ENCODE peak calls at places on chromosome 16, in ten cellular contexts. P, R, G, V, E, J, S, K, Z and L are unnamed samples.

GRCh38 chr16:81427245-81427644 is 17.4 kb upstream of the CMIP start:
- DNase-seq in P (no peak), R (no peak), G (no peak), V (no peak), E (no peak), J (no peak), S (no peak), K (no peak), Z (no peak), L (no peak)

GRCh38 chr16:8572919-8573724 is 17.2 kb downstream of the TMEM114 start:
- DNase-seq in P (no peak), R (peak; percentile 12), G (peak; percentile 30), V (no peak), E (no peak), J (no peak), S (no peak), K (no peak), Z (peak; percentile 12), L (no peak)

GRCh38 chr16:59259074-59259963 is 525.2 kb upstream of the GOT2 start:
- DNase-seq in P (no peak), R (peak; percentile 52), G (peak; percentile 69), V (no peak), E (no peak), J (no peak), S (no peak), K (no peak), Z (peak; percentile 67), L (no peak)

GRCh38 chr16:81216706-81217105 is 21.8 kb upstream of the BCO1 start:
- DNase-seq in P (no peak), R (no peak), G (no peak), V (no peak), E (no peak), J (no peak), S (no peak), K (no peak), Z (no peak), L (no peak)

GRCh38 chr16:8561496-8561895 is 28.8 kb downstream of the TMEM114 start:
- DNase-seq in P (no peak), R (no peak), G (no peak), V (no peak), E (no peak), J (no peak), S (no peak), K (no peak), Z (no peak), L (no peak)

GRCh38 chr16:73231969-73232554 is 184.1 kb upstream of the ZFHX3 start:
- DNase-seq in P (no peak), R (no peak), G (peak; percentile 11), V (no peak), E (peak; percentile 23), J (no peak), S (no peak), K (no peak), Z (peak; percentile 6), L (peak; percentile 25)

GRCh38 chr16:65123846-65124513 is 2.1 kb upstream of the CDH11 start:
- DNase-seq in P (no peak), R (no peak), G (no peak), V (no peak), E (no peak), J (no peak), S (no peak), K (no peak), Z (no peak), L (no peak)

GRCh38 chr16:12440233-12440530 is 363.5 kb downstream of the CPPED1 start:
- DNase-seq in P (no peak), R (no peak), G (peak; percentile 15), V (no peak), E (no peak), J (no peak), S (no peak), K (no peak), Z (no peak), L (no peak)

GRCh38 chr16:5490499-5490898 is 392.9 kb upstream of the EEF2KMT start:
- DNase-seq in P (no peak), R (no peak), G (peak; percentile 17), V (no peak), E (no peak), J (no peak), S (peak; percentile 22), K (peak; percentile 5), Z (no peak), L (peak; percentile 16)

GRCh38 chr16:48193846-48194245 is 38.1 kb upstream of the ABCC12 start:
- DNase-seq in P (no peak), R (no peak), G (no peak), V (no peak), E (no peak), J (no peak), S (no peak), K (no peak), Z (no peak), L (no peak)

GRCh38 chr16:7324306-7324705 is 8.3 kb upstream of the RBFOX1 start:
- DNase-seq in P (no peak), R (no peak), G (no peak), V (no peak), E (no peak), J (no peak), S (no peak), K (no peak), Z (no peak), L (no peak)

GRCh38 chr16:50354629-50355456 is 13.9 kb downstream of the BRD7 start:
- DNase-seq in P (no peak), R (peak; percentile 63), G (no peak), V (peak; percentile 33), E (no peak), J (no peak), S (no peak), K (no peak), Z (no peak), L (no peak)

GRCh38 chr16:64522548-64522947 is 599.3 kb downstream of the CDH11 start:
- DNase-seq in P (no peak), R (no peak), G (no peak), V (no peak), E (no peak), J (no peak), S (no peak), K (no peak), Z (no peak), L (no peak)

GRCh38 chr16:81686391-81687182 is 92.5 kb upstream of the PLCG2 start:
- DNase-seq in P (no peak), R (no peak), G (peak; percentile 43), V (peak; percentile 99), E (no peak), J (peak; percentile 54), S (no peak), K (no peak), Z (peak; percentile 25), L (no peak)

GRCh38 chr16:35431829-35432663 is 1972.6 kb downstream of the TP53TG3F start:
- DNase-seq in P (no peak), R (no peak), G (no peak), V (no peak), E (no peak), J (no peak), S (no peak), K (no peak), Z (no peak), L (no peak)

DNA sequence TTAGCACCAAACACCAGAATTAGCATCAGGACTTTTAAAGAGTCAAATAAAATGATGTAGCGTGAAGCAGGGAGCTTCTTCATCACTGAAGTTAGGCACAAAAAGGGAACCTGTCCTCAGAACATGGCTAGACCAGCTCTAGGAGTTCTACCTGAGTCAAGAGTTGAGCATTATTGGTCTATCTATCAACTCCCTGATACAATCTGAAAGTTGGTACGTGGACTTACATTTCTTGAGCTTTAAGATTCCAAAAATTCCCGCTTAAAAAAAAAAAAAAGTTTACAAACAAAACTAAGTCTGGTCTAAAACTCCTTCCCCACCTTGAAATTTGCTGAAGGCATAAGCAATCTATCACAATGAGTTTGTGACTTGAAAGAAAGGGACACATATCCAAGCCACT is 12.3 kb downstream of the TLE7 start:
- DNase-seq in P (no peak), R (no peak), G (no peak), V (no peak), E (no peak), J (no peak), S (no peak), K (no peak), Z (no peak), L (no peak)
- H3K27ac ChIP-seq in P (no peak overlapping the region), R (no peak overlapping the region), G (no peak overlapping the region), V (no peak overlapping the region), E (no peak overlapping the region), J (no peak overlapping the region), S (no peak overlapping the region), K (no peak overlapping the region), Z (no peak overlapping the region), L (no peak overlapping the region)

GRCh38 chr16:16000685-16001084 is 51.3 kb downstream of the ABCC1 start:
- DNase-seq in P (no peak), R (no peak), G (no peak), V (no peak), E (no peak), J (no peak), S (no peak), K (no peak), Z (no peak), L (no peak)
- H3K27ac ChIP-seq in P (no peak overlapping the region), R (no peak overlapping the region), G (no peak overlapping the region), V (no peak overlapping the region), E (no peak overlapping the region), J (no peak overlapping the region), S (no peak overlapping the region), K (no peak overlapping the region), Z (no peak overlapping the region), L (no peak overlapping the region)

DNA sequence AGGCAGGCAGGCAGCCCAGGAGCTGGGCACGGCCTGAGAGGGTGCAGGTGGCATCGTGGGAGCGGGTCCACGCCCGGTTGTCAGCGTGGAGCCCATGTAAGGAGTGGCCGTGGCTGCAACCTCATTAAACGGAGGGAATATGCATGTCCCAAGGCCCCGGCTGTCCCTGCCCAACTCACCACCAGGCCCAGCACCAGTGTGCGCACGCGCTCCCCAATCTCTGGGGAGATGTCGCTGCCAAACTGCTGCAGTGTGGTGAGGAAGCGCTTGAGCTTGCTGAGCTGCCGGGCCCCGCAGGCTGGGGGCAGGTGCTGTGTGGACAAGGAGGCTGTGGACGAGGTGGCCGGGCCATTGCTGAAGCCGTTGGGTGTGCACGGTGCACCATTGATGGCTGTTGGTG is 25.6 kb upstream of the PABPN1L start:
- DNase-seq in P (no peak), R (no peak), G (no peak), V (no peak), E (no peak), J (no peak), S (no peak), K (no peak), Z (no peak), L (no peak)
- H3K27ac ChIP-seq in P (no peak overlapping the region), R (no peak overlapping the region), G (no peak overlapping the region), V (no peak overlapping the region), E (no peak overlapping the region), J (no peak overlapping the region), S (peak overlapping the region; percentile 47), K (no peak overlapping the region), Z (no peak overlapping the region), L (no peak overlapping the region)

DNA sequence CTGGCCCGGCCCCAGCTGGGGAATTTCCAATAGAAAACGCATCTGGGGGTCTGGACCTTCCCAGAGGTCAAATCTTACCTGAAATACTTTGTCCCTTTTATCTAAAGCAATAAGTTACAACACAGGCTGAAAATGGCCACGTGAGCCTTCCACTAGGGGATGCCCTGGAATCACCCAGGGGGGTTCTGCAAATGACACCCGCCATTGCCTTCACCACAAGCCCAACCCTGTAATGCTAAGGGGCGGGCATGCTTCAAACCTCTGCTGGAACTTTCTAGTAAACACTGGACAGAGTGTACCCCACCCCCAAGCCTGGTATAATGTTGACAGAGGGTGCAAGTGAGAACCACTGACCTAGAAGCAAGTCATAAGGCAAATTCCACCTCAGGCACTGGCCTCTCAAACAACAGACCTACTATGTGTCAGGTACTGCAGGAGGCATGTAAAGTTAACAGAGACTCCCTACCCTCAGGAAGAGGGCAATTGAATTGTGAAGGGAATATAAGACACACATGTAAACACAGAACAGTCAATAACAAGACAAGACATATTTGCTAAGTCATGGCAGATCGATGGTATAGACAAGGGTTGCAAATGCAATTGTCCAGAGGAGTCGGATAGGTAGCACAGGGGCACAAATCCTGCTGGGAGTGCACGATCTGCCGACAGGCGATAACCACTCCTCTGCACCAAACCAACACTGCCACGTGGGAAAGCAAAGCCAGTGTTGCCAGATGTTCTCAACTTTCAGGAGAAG is 59.0 kb downstream of the ARHGAP17 start:
- DNase-seq in P (no peak), R (peak; percentile 3), G (no peak), V (no peak), E (no peak), J (no peak), S (no peak), K (no peak), Z (no peak), L (no peak)
- H3K27ac ChIP-seq in P (no peak overlapping the region), R (no peak overlapping the region), G (no peak overlapping the region), V (no peak overlapping the region), E (no peak overlapping the region), J (no peak overlapping the region), S (no peak overlapping the region), K (no peak overlapping the region), Z (no peak overlapping the region), L (no peak overlapping the region)